ENCODE peak calls at places on chromosomes 2 and 18, in five cellular contexts. P is sigmoid colon, Z is stomach, A is A549, K is body of pancreas. B is an unnamed sample.

GRCh38 chr2:74181739-74182138 is 3.1 kb upstream of the MOB1A start:
- DNase-seq in Z (no peak), P (peak), A (no peak), K (peak), B (no peak)

GRCh38 chr2:128579825-128580224 is 261.2 kb upstream of the HS6ST1 start:
- DNase-seq in K (no peak), Z (peak), P (no peak), A (no peak), B (no peak)

GRCh38 chr2:238127165-238128060 is 11.1 kb upstream of the KLHL30 start:
- DNase-seq in P (peak), Z (no peak), A (no peak), K (no peak), B (peak)

GRCh38 chr2:48345176-48345575 is 184.8 kb upstream of the STON1 start:
- DNase-seq in Z (no peak), P (no peak), K (no peak), A (no peak), B (no peak)

GRCh38 chr2:202034249-202035088 is 814 bp downstream of the FZD7 start:
- DNase-seq in K (peak), Z (no peak), A (peak), P (peak), B (no peak)

GRCh38 chr2:168536925-168537466 is 80.9 kb downstream of the CERS6 start:
- DNase-seq in Z (no peak), A (no peak), P (no peak), K (no peak), B (no peak)

GRCh38 chr2:38245114-38245641 is 131.9 kb downstream of the ATL2 start:
- DNase-seq in P (no peak), K (no peak), A (no peak), Z (no peak), B (no peak)

GRCh38 chr18:45793295-45793965 is 32.0 kb upstream of the SIGLEC15 start:
- DNase-seq in Z (no peak), K (no peak), A (peak), P (no peak), B (no peak)

GRCh38 chr2:46803911-46804670 is 111.5 kb downstream of the MCFD2 start:
- DNase-seq in Z (no peak), A (no peak), K (no peak), P (peak), B (no peak)

GRCh38 chr18:5073026-5073944 is 123.8 kb downstream of the AKAIN1 start:
- DNase-seq in P (no peak), K (peak), A (no peak), Z (no peak), B (no peak)

GRCh38 chr2:2719015-2719414 is 387.9 kb upstream of the MYT1L start:
- DNase-seq in Z (no peak), K (no peak), A (no peak), P (no peak), B (no peak)

GRCh38 chr2:121648206-121648605 is 1.1 kb downstream of the CLASP1 start:
- DNase-seq in K (no peak), P (no peak), A (no peak), Z (no peak), B (no peak)

GRCh38 chr18:46575851-46576250 is 81.2 kb downstream of the LOXHD1 start:
- DNase-seq in P (no peak), Z (no peak), K (no peak), A (no peak), B (no peak)

GRCh38 chr2:113080134-113080533 is 12.4 kb downstream of the IL1F10 start:
- DNase-seq in Z (peak), K (peak), A (peak), P (no peak), B (no peak)

GRCh38 chr2:64204716-64205115 is 60.5 kb upstream of the PELI1 start:
- DNase-seq in K (no peak), P (no peak), Z (no peak), A (no peak), B (no peak)

GRCh38 chr2:96342085-96342484 is 6.5 kb downstream of the NCAPH start:
- DNase-seq in Z (no peak), P (no peak), A (peak), K (no peak), B (no peak)

GRCh38 chr2:233829193-233830110 is 24.9 kb downstream of the HJURP start:
- DNase-seq in A (no peak), P (peak), Z (peak), K (no peak), B (peak)

GRCh38 chr2:56192664-56193305 is 9.0 kb downstream of the CCDC85A start:
- DNase-seq in K (no peak), P (no peak), Z (no peak), A (no peak), B (no peak)

GRCh38 chr18:1663879-1664705 is 759.4 kb downstream of the ADCYAP1 start:
- DNase-seq in P (no peak), Z (peak), K (peak), A (peak), B (peak)

GRCh38 chr2:191030521-191031154 is 16.7 kb upstream of the STAT1 start:
- DNase-seq in P (no peak), Z (no peak), A (peak), K (peak), B (no peak)

DNA sequence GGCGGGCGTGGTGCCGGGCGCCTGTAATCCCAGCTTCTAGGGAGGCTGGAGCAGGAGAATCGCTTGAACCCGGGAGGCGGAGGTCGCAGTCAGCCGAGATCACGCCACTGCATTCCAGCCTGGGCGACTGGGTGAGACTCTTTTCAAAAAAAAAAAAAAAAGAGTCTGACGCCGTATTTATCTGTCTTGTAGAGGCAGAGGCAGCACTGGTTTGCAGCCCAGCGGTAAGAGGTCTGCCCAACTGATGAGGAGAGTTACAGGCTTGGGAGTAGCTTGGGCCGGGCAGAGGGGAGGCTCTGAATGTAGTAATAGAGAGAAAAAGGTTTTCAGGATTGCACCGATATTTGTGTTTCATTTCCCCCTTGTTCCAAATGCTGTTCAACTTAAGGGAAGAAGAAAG is 9.4 kb upstream of the SP9 start:
- DNase-seq in K (no peak), P (no peak), A (no peak), Z (no peak), B (no peak)
- H3K4me3 ChIP-seq in K (no peak), P (no peak), A (no peak), Z (no peak), B (no peak)

DNA sequence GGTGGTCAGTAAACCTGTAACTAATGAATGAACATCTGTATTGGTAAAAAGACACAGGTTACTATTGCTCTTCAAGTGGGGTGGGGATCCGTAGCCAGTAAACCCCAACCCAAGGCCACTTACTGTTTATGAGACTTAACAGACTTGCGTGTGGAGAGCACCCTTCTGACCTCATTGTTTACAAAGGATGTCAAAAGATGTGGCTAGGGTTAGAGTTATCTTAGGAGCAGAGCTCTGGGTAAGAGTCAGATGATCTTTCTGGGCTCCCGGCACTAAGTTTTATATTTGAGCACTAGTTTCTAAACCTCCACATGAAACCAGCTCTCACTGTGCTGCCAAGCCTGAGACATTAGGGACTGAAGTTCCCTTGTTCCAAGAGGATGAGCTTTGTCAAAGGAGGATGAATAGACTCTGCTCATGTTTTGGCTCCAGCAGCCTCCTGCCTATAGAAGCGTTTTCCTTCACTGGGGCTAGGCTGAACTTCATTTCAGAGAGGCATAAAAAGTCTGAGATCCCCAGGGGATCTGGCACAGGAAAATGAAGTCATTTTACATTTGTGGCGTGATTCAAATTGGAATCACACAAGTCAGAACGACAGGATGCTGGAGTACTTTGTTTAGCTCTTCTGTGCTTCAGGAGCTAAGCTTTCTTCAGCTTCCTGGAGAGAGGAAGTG is 403.2 kb upstream of the TRIB2 start:
- DNase-seq in A (no peak), Z (no peak), K (no peak), P (no peak), B (no peak)
- H3K27ac ChIP-seq in A (no peak), Z (no peak), K (no peak), P (peak), B (no peak)

DNA sequence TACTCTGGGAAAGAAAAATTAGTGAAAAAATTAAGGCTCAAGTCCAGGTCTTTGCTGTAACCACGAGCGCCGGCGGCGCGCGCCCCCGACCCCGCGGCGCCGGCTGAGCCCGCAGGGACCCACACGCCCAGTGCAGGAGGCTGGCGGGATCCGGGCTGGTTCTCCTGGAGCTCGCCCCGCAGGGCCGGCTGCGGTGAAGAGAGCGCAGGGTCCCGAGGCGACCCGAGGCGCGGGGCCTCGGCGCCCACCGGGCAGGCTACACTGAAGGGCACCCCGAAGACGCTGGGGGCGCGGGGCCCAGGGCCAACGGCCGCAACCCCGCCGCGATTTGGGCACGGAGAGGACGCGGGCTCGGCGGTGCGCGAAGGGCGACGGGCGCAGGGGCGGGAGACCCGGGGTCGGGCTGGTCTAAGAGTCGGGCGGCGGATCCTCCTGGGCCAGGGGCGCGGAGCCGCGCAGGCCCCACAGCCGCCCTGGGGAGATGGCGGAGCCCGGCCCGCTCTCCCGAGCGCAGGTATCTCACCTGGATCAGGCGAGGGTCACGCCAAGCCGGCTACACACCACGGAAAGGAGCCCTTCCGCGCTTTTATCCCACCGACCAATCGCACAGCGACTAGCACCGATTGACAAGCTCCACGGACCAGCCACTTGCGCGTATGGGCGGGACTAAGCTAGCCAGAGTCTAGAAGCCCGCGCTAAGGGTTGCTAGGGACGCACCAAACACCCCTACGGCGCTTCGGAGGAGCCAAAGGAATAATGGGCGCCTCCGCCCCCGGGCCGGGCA is at the start of gene PASK:
- DNase-seq in P (peak), A (peak), K (peak), Z (peak), B (peak)
- TF ChIP-seq POLR2A in P (no peak), A (peak), K (no peak), Z (no peak), B (no peak)

GRCh38 chr2:54570321-54570881 is 114.3 kb downstream of the SPTBN1 start:
- DNase-seq in Z (no peak), P (no peak), A (no peak), K (no peak), B (no peak)

GRCh38 chr2:54569745-54570296 is 113.7 kb downstream of the SPTBN1 start:
- DNase-seq in Z (peak), P (no peak), K (no peak), A (no peak), B (peak)

GRCh38 chr2:54572636-54573531 is 116.8 kb downstream of the SPTBN1 start:
- DNase-seq in K (no peak), P (no peak), A (no peak), Z (no peak), B (no peak)

GRCh38 chr2:54572262-54572635 is 116.1 kb downstream of the SPTBN1 start:
- DNase-seq in P (no peak), A (peak), Z (no peak), K (no peak), B (no peak)

DNA sequence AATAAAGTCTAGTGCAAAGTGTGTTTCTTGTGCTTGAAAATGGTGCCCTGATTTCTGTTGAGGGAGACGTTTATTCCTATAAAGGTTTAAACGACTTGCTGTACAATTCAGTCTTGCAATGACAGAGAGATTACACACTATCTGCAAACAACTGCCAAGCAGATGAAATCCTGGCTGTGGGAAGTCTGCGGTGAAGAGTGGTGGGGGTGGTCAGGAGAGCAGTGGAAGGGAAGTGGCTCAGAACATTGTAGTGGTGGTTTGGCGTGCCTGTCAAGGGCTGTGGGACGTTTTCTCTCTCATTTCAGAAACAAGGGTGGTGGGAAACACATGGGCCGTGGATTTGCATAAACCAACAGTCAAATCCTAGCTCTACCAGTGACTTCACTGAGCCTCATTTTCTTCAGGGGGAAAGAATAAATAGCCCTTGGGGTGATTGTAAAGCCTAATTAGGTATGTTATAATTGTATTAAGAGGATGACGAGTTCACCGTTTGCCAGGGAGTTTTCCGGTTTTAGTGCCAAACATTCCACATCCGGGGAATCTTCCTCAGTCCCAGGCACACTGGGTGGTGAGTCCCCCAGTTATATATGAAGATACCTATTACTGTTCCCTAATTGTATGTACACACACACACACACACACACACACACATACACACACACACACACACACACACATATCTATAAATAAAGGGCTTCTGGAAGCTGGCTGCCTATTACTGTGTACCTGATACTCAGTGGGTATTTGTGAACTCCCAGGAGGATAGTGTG is 115.0 kb downstream of the SPTBN1 start:
- DNase-seq in Z (peak), A (peak), P (peak), K (peak), B (peak)
- H3K4me3 ChIP-seq in Z (no peak), A (peak), P (no peak), K (no peak), B (peak)

GRCh38 chr2:216562689-216563435 is 64.2 kb downstream of the RPL37A start:
- DNase-seq in Z (no peak), K (no peak), A (no peak), P (no peak), B (no peak)
- H3K27ac ChIP-seq in Z (no peak), K (no peak), A (no peak), P (no peak), B (no peak)

GRCh38 chr2:61470122-61470951 is 550 bp downstream of the USP34 start:
- DNase-seq in A (peak), Z (peak), P (peak), K (peak), B (peak)
- TF ChIP-seq POLR2A in A (peak), Z (no peak), P (no peak), K (no peak), B (peak)

B was measured in Peyer's patch.